ENCODE peak calls at places on chromosomes 2 and 18, in five cellular contexts. F is NCI-H82, N is COR-L47, B is fibroblast of mammary gland, T is left lung. E is an unnamed sample.

GRCh38 chr2:32484907-32485306 is 128.1 kb downstream of the BIRC6 start:
- DNase-seq in N (no peak), B (peak; percentile 97), T (no peak), F (no peak), E (no peak)

GRCh38 chr18:63994783-63995399 is 25.0 kb downstream of the SERPINB8 start:
- DNase-seq in N (peak; percentile 36), B (peak; percentile 61), T (no peak), F (peak; percentile 55), E (peak; percentile 44)

GRCh38 chr2:13255485-13255884 is 538.7 kb downstream of the TRIB2 start:
- DNase-seq in F (no peak), T (no peak), N (no peak), B (no peak), E (no peak)

GRCh38 chr18:50099725-50100414 is 95.1 kb downstream of the MYO5B start:
- DNase-seq in F (no peak), B (peak; percentile 81), T (no peak), N (no peak), E (no peak)

GRCh38 chr2:86393521-86394490 is 47.4 kb upstream of the KDM3A start:
- DNase-seq in F (peak; percentile 97), B (peak; percentile 19), T (peak; percentile 35), N (no peak), E (no peak)

GRCh38 chr18:37564796-37565137 is 831 bp downstream of the CELF4 start:
- DNase-seq in T (peak; percentile 43), B (peak; percentile 31), F (peak; percentile 56), N (no peak), E (peak; percentile 89)

GRCh38 chr18:48419268-48420022 is 10.3 kb upstream of the ZBTB7C start:
- DNase-seq in T (no peak), F (peak; percentile 18), N (peak; percentile 43), B (no peak), E (no peak)

GRCh38 chr2:217804338-217804737 is 198.5 kb downstream of the TNS1 start:
- DNase-seq in B (no peak), T (no peak), N (no peak), F (no peak), E (no peak)

GRCh38 chr2:127653421-127654083 is 7.6 kb downstream of the GPR17 start:
- DNase-seq in B (no peak), T (no peak), N (no peak), F (no peak), E (no peak)

GRCh38 chr2:230671117-230671516 is 41.5 kb upstream of the CAB39 start:
- DNase-seq in F (peak; percentile 76), N (no peak), B (peak; percentile 73), T (no peak), E (no peak)

GRCh38 chr18:13375302-13376255 is 157.0 kb downstream of the LDLRAD4 start:
- DNase-seq in N (peak; percentile 41), F (no peak), B (peak; percentile 90), T (peak; percentile 76), E (no peak)

GRCh38 chr18:76262956-76263955 is 231.8 kb downstream of the ZNF516 start:
- DNase-seq in F (no peak), N (no peak), T (no peak), B (no peak), E (peak; percentile 31)

GRCh38 chr2:157061799-157062198 is 195.7 kb upstream of the GALNT5 start:
- DNase-seq in N (no peak), F (no peak), B (no peak), T (no peak), E (no peak)

GRCh38 chr18:55206941-55207340 is 247.7 kb upstream of the CCDC68 start:
- DNase-seq in T (no peak), F (no peak), B (peak; percentile 63), N (no peak), E (no peak)

GRCh38 chr2:108215794-108216211 is 24.0 kb upstream of the SULT1C3 start:
- DNase-seq in N (peak; percentile 10), F (peak; percentile 10), B (peak; percentile 64), T (no peak), E (no peak)

GRCh38 chr2:49943944-49944803 is 789.9 kb upstream of the FSHR start:
- DNase-seq in F (no peak), B (no peak), N (no peak), T (no peak), E (no peak)

GRCh38 chr2:114517580-114517979 is 75.1 kb downstream of the DPP10 start:
- DNase-seq in F (no peak), T (no peak), N (no peak), B (no peak), E (no peak)

GRCh38 chr2:134406311-134406710 is 152.4 kb downstream of the MGAT5 start:
- DNase-seq in B (no peak), T (no peak), F (no peak), N (no peak), E (no peak)

GRCh38 chr18:75123113-75123512 is 85.8 kb downstream of the PTGR3 start:
- DNase-seq in T (no peak), F (no peak), N (peak; percentile 70), B (no peak), E (no peak)

GRCh38 chr2:156396126-156396525 is 40.1 kb upstream of the GPD2 start:
- DNase-seq in T (no peak), B (no peak), N (no peak), F (no peak), E (no peak)

GRCh38 chr2:190178066-190178722 is 115.7 kb upstream of the MSTN start:
- DNase-seq in T (no peak), N (no peak), F (no peak), B (no peak), E (no peak)

GRCh38 chr2:20781656-20782265 is 41.1 kb downstream of the LDAH start:
- DNase-seq in N (peak; percentile 21), B (peak; percentile 44), F (peak; percentile 66), T (no peak), E (peak; percentile 40)

GRCh38 chr2:128206245-128206644 is 112.4 kb downstream of the HS6ST1 start:
- DNase-seq in T (no peak), B (no peak), N (no peak), F (no peak), E (no peak)